ENCODE peak calls at places on chromosome 4, in six cellular contexts. T is Peyer's patch, V is memory B cell, M is hippocampal formation, H is NCI-H1930, I is AG20443. F is an unnamed sample.

GRCh38 chr4:175674219-175674618 is 137.8 kb downstream of the GPM6A start:
- DNase-seq in T (no peak), V (no peak), M (no peak), H (no peak), I (no peak), F (peak)

GRCh38 chr4:177302371-177303100 is 7.1 kb upstream of the NEIL3 start:
- DNase-seq in T (no peak), V (no peak), M (no peak), H (no peak), I (no peak), F (no peak)

GRCh38 chr4:72613959-72614358 is 44.9 kb upstream of the ADAMTS3 start:
- DNase-seq in T (no peak), V (no peak), M (no peak), H (no peak), I (no peak), F (no peak)

GRCh38 chr4:161647757-161648156 is 516.0 kb downstream of the FSTL5 start:
- DNase-seq in T (no peak), V (no peak), M (no peak), H (no peak), I (no peak), F (peak)

GRCh38 chr4:80333121-80333520 is 2.4 kb upstream of the CFAP299 start:
- DNase-seq in T (no peak), V (no peak), M (no peak), H (no peak), I (peak), F (no peak)

GRCh38 chr4:88911246-88912212 is 145.5 kb downstream of the FAM13A start:
- DNase-seq in T (no peak), V (no peak), M (no peak), H (no peak), I (no peak), F (no peak)

GRCh38 chr4:17066241-17066640 is 167.8 kb upstream of the LDB2 start:
- DNase-seq in T (no peak), V (no peak), M (no peak), H (no peak), I (no peak), F (no peak)

GRCh38 chr4:61440306-61440705 is 240.2 kb downstream of the ADGRL3 start:
- DNase-seq in T (no peak), V (no peak), M (no peak), H (no peak), I (no peak), F (no peak)

GRCh38 chr4:25301471-25301870 is 11.1 kb upstream of the ZCCHC4 start:
- DNase-seq in T (no peak), V (no peak), M (no peak), H (no peak), I (no peak), F (no peak)

GRCh38 chr4:40427138-40427537 is 92.0 kb downstream of the CHRNA9 start:
- DNase-seq in T (no peak), V (no peak), M (peak), H (no peak), I (no peak), F (no peak)

GRCh38 chr4:54005475-54005874 is 58.9 kb downstream of the CHIC2 start:
- DNase-seq in T (no peak), V (no peak), M (no peak), H (no peak), I (peak), F (no peak)